ENCODE peak calls at places on chromosomes 12 and 14, in nine cellular contexts. Y is Panc1, H is transverse colon, C is stomach, E is HCT116, N is SK-N-SH, O is GM23338, Z is sigmoid colon, V is breast epithelium. J is an unnamed sample.

GRCh38 chr14:89924224-89924623 is 30.3 kb downstream of the EFCAB11 start:
- DNase-seq in Y (no peak), H (no peak), C (no peak), E (no peak), N (no peak), O (no peak), Z (no peak), V (no peak), J (no peak)

GRCh38 chr12:19245126-19245525 is 115.6 kb downstream of the PLEKHA5 start:
- DNase-seq in Y (no peak), H (no peak), C (no peak), E (no peak), N (no peak), O (no peak), Z (no peak), V (no peak), J (no peak)

GRCh38 chr12:12796171-12796570 is 10.7 kb downstream of the APOLD1 start:
- DNase-seq in Y (no peak), H (no peak), C (no peak), E (no peak), N (no peak), O (no peak), Z (no peak), V (no peak), J (no peak)

GRCh38 chr12:26919216-26919555 is 18.6 kb downstream of the INTS13 start:
- DNase-seq in Y (no peak), H (no peak), C (no peak), E (no peak), N (no peak), O (no peak), Z (no peak), V (no peak), J (no peak)

GRCh38 chr14:99732436-99733220 is 48.5 kb downstream of the CYP46A1 start:
- DNase-seq in Y (no peak), H (peak; percentile 6), C (no peak), E (no peak), N (no peak), O (no peak), Z (peak; percentile 62), V (no peak), J (peak; percentile 69)

GRCh38 chr12:11886339-11886738 is 184.4 kb upstream of the BCL2L14 start:
- DNase-seq in Y (no peak), H (no peak), C (no peak), E (no peak), N (no peak), O (no peak), Z (no peak), V (no peak), J (no peak)

GRCh38 chr14:38774162-38774561 is 328.9 kb downstream of the SEC23A start:
- DNase-seq in Y (no peak), H (no peak), C (no peak), E (no peak), N (no peak), O (no peak), Z (no peak), V (no peak), J (no peak)

GRCh38 chr12:31217356-31218130 is 108.4 kb downstream of the SINHCAF start:
- DNase-seq in Y (no peak), H (no peak), C (no peak), E (no peak), N (no peak), O (peak; percentile 32), Z (peak; percentile 57), V (no peak), J (no peak)

GRCh38 chr12:88450130-88450529 is 130.1 kb downstream of the KITLG start:
- DNase-seq in Y (no peak), H (no peak), C (no peak), E (no peak), N (no peak), O (peak; percentile 23), Z (no peak), V (no peak), J (no peak)

GRCh38 chr12:89932950-89933349 is 224.3 kb upstream of the ATP2B1 start:
- DNase-seq in Y (no peak), H (no peak), C (no peak), E (no peak), N (no peak), O (no peak), Z (no peak), V (no peak), J (no peak)

GRCh38 chr12:85725991-85726390 is 110.2 kb downstream of the RASSF9 start:
- DNase-seq in Y (no peak), H (no peak), C (no peak), E (no peak), N (no peak), O (no peak), Z (no peak), V (no peak), J (no peak)

GRCh38 chr14:58744951-58745350 is 107.2 kb downstream of the DACT1 start:
- DNase-seq in Y (no peak), H (no peak), C (no peak), E (no peak), N (no peak), O (no peak), Z (no peak), V (no peak), J (no peak)

DNA sequence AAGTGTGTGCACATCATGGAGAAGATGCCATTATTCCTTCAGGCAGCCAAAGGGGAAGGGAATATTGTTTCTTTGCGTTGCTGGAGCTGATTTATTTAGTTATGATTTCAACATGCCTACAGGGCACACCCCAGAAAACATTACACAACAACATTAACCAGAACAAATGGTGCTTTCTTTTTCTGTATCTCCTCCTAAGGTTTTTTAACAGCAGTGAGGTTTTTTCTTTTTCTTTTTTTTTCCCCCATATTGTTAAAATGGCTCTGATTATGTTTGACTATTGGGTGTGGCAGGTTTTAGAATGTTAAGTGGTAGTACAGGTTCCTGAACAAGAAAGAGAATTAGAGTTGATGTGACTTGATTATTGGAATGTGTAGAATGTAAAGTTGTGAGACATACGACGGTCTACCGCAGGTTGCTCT is 144.8 kb downstream of the RAD51B start:
- DNase-seq in Y (no peak), H (no peak), C (no peak), E (no peak), N (no peak), O (no peak), Z (no peak), V (no peak), J (no peak)
- TF ChIP-seq POLR2AphosphoS5 in Y (no peak), H (peak; percentile 58), C (peak; percentile 64), E (no peak), N (no peak), O (no peak), Z (no peak), V (no peak), J (no peak)

DNA sequence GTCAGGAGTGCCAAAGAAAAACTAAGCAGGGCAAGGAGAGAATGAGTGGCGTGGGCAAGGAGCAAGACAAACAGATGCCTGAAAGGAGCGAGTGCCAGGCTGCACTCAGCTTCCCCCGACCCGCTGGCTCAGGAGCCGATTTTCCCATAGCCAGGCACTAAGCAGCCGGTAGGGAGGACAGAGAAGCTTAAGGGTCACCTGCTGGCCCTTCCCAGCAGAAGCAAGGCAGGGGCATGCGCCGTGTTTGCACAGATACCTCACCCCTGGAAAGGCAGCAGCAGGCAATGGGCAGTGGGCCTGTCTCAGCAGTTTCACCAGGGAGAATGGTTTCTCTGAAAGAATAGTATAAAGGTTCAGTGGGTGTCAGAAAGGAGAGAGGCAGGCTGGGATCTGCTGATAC is 104.9 kb upstream of the FKBP4 start:
- DNase-seq in Y (no peak), H (no peak), C (no peak), E (no peak), N (no peak), O (no peak), Z (no peak), V (no peak), J (no peak)
- H3K27me3 ChIP-seq in Y (peaks cover 13% of the 10 kb centered on the region), H (no peaks in the 10 kb centered on the region), C (peaks cover 6% of the 10 kb centered on the region), E (peaks cover 5% of the 10 kb centered on the region), N (no peaks in the 10 kb centered on the region), O (peaks cover 9% of the 10 kb centered on the region), Z (no peaks in the 10 kb centered on the region), V (no peaks in the 10 kb centered on the region), J (no peaks in the 10 kb centered on the region)

DNA sequence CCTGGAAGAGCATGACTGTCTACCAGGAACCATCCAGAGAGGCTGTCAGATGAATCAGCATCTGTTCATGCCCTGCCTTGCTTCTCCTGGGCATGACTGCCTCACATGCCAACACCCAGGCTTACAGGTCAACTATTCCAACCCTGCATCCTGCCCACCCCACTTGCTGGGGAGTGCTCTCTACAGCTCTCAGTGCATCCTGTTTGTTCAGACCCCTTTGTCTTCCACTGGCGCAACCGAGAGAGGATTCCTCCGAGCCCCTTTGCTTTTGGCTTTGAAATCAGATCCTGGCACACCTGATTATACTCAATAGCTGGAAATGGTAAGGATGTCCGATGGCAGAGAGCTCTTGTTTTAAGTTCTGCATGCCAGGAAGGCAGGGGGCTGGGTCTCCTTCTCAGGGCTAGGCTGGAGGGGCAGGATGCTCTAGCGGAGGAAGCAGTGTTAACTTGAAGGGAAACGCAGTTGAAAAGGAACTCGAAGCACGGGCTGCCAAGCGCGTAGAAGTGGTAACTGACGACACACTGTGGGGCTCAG is 297.7 kb downstream of the ZFP36L1 start:
- DNase-seq in Y (no peak), H (no peak), C (no peak), E (no peak), N (no peak), O (no peak), Z (no peak), V (no peak), J (peak; percentile 84)
- TF ChIP-seq POLR2AphosphoS5 in Y (no peak), H (no peak), C (no peak), E (no peak), N (no peak), O (no peak), Z (no peak), V (no peak), J (no peak)

GRCh38 chr12:113641426-113641825 is 169.8 kb upstream of the LHX5 start:
- DNase-seq in Y (no peak), H (no peak), C (no peak), E (no peak), N (no peak), O (no peak), Z (no peak), V (no peak), J (no peak)

GRCh38 chr12:113640837-113641236 is 169.2 kb upstream of the LHX5 start:
- DNase-seq in Y (no peak), H (no peak), C (no peak), E (no peak), N (no peak), O (no peak), Z (no peak), V (no peak), J (no peak)

GRCh38 chr12:113643575-113643974 is 171.9 kb upstream of the LHX5 start:
- DNase-seq in Y (no peak), H (no peak), C (no peak), E (no peak), N (no peak), O (no peak), Z (no peak), V (no peak), J (no peak)

GRCh38 chr12:113642672-113643071 is 171.0 kb upstream of the LHX5 start:
- DNase-seq in Y (no peak), H (no peak), C (no peak), E (no peak), N (no peak), O (no peak), Z (no peak), V (no peak), J (no peak)

DNA sequence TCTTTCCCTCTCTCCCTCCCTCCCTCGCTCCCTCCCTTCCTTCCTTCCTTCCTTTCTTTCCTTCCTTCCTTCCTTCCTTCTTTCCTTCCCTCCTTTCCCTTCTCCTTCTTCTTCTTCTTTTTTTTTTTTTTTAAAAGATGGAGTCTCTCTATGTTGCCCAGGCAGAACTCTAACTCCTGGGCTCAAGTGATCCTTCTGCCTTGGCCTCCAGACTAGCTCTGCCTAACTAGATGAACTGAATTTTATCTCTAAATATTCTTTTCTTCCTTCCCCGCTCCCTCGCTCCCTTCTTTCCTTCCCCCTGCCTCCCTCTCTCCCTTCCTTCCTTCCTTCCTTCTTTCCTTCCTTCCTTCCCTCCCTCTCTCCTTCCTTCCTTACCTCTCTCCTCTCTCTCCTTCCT is 170.5 kb upstream of the LHX5 start:
- DNase-seq in Y (no peak), H (no peak), C (no peak), E (no peak), N (no peak), O (no peak), Z (no peak), V (no peak), J (no peak)
- H3K27me3 ChIP-seq in Y (peaks cover 5% of the 10 kb centered on the region), H (peaks cover 69% of the 10 kb centered on the region), C (peaks cover 95% of the 10 kb centered on the region), E (peaks cover 30% of the 10 kb centered on the region), N (no peaks in the 10 kb centered on the region), O (no peaks in the 10 kb centered on the region), Z (peaks cover 78% of the 10 kb centered on the region), V (no peaks in the 10 kb centered on the region), J (peaks cover 11% of the 10 kb centered on the region)